ENCODE peak calls at places on chromosome 14, in seven cellular contexts. N is stimulated activated CD4-positive, alpha-beta T cell treated with anti-CD3 and anti-CD28 coated beads, Interleukin-12 subunit alpha, Interleukin-12 subunit beta, amount 100 ng/mL, for 4 hours; T is mesendoderm; L is NCI-H524 treated with DMSO at 0.1 percent for 48 hours; P is astrocyte of the cerebellum; I is posterior cingulate gyrus; E is HT-29. Z is an unnamed sample.

GRCh38 chr14:41925409-41925808 is 318.7 kb downstream of the LRFN5 start:
- DNase-seq in N (no peak), T (peak), L (peak), P (peak), I (no peak), E (peak), Z (no peak)

GRCh38 chr14:97077253-97077653 is 280.1 kb downstream of the VRK1 start:
- DNase-seq in N (no peak), T (no peak), L (no peak), P (peak), I (peak), E (no peak), Z (peak)

GRCh38 chr14:70685480-70686197 is 43.9 kb downstream of the TTC9 start:
- DNase-seq in N (no peak), T (peak), L (no peak), P (peak), I (no peak), E (no peak), Z (no peak)

GRCh38 chr14:105519946-105520698 is 6.3 kb upstream of the TMEM121 start:
- DNase-seq in N (no peak), T (no peak), L (no peak), P (no peak), I (no peak), E (no peak), Z (no peak)

GRCh38 chr14:35365130-35366047 is 39.2 kb downstream of the NFKBIA start:
- DNase-seq in N (peak), T (peak), L (no peak), P (no peak), I (no peak), E (peak), Z (peak)

GRCh38 chr14:32986791-32987545 is 48.3 kb downstream of the NPAS3 start:
- DNase-seq in N (no peak), T (peak), L (no peak), P (peak), I (peak), E (no peak), Z (no peak)

GRCh38 chr14:105398726-105399440 is 545 bp downstream of the TEX22 start:
- DNase-seq in N (peak), T (peak), L (no peak), P (no peak), I (no peak), E (peak), Z (peak)

GRCh38 chr14:26394114-26394855 is 203.5 kb downstream of the NOVA1 start:
- DNase-seq in N (no peak), T (peak), L (peak), P (peak), I (no peak), E (peak), Z (no peak)

GRCh38 chr14:44942436-44942835 is 19.3 kb downstream of the KLHL28 start:
- DNase-seq in N (no peak), T (no peak), L (no peak), P (no peak), I (no peak), E (no peak), Z (no peak)

GRCh38 chr14:102293784-102294183 is 11.2 kb downstream of the MOK start:
- DNase-seq in N (no peak), T (no peak), L (no peak), P (peak), I (no peak), E (peak), Z (no peak)

GRCh38 chr14:53962954-53963490 is 6.4 kb upstream of the BMP4 start:
- DNase-seq in N (no peak), T (no peak), L (no peak), P (no peak), I (no peak), E (peak), Z (no peak)

GRCh38 chr14:101077511-101078074 is 174.1 kb upstream of the RTL1 start:
- DNase-seq in N (no peak), T (peak), L (peak), P (no peak), I (peak), E (no peak), Z (peak)

GRCh38 chr14:99562848-99563748 is 40.9 kb downstream of the CCDC85C start:
- DNase-seq in N (no peak), T (peak), L (peak), P (peak), I (peak), E (peak), Z (no peak)

Z was measured in activated CD4-positive, alpha-beta T cell treated with anti-CD3 and anti-CD28 coated beads for 36 hours.